ENCODE peak calls at places on chromosome 9, in six cellular contexts. One of them, this sample, is unnamed.

GRCh38 chr9:95116002-95116819 is 201.3 kb downstream of the FANCC start:
- DNase-seq in substantia nigra: no peak
- DNase-seq in RPMI8226: no peak
- DNase-seq in T-helper 2 cell: no peak
- DNase-seq in T follicular helper cell: no peak
- DNase-seq in NCI-H748 treated with DMSO at 0.1 percent for 48 hours: no peak
- DNase-seq in this sample: no peak

GRCh38 chr9:129343697-129344375 is 165.8 kb upstream of the IER5L start:
- DNase-seq in T-helper 2 cell: no peak
- DNase-seq in RPMI8226: no peak
- DNase-seq in NCI-H748 treated with DMSO at 0.1 percent for 48 hours: no peak
- DNase-seq in T follicular helper cell: no peak
- DNase-seq in substantia nigra: no peak
- DNase-seq in this sample: peak; percentile 36

GRCh38 chr9:88534456-88535225 is at the start of gene NXNL2:
- DNase-seq in T-helper 2 cell: peak; percentile 40
- DNase-seq in T follicular helper cell: peak; percentile 40
- DNase-seq in RPMI8226: no peak
- DNase-seq in substantia nigra: peak; percentile 19
- DNase-seq in NCI-H748 treated with DMSO at 0.1 percent for 48 hours: no peak
- DNase-seq in this sample: peak; percentile 18

GRCh38 chr9:134054891-134055811 is 12.7 kb downstream of the BRD3 start:
- DNase-seq in NCI-H748 treated with DMSO at 0.1 percent for 48 hours: no peak
- DNase-seq in RPMI8226: no peak
- DNase-seq in T-helper 2 cell: no peak
- DNase-seq in T follicular helper cell: no peak
- DNase-seq in substantia nigra: no peak
- DNase-seq in this sample: no peak

GRCh38 chr9:90167920-90168319 is 474.7 kb downstream of the DIRAS2 start:
- DNase-seq in RPMI8226: no peak
- DNase-seq in T follicular helper cell: no peak
- DNase-seq in substantia nigra: no peak
- DNase-seq in NCI-H748 treated with DMSO at 0.1 percent for 48 hours: no peak
- DNase-seq in T-helper 2 cell: no peak
- DNase-seq in this sample: no peak

GRCh38 chr9:14312721-14313377 is 1.1 kb downstream of the NFIB start:
- DNase-seq in NCI-H748 treated with DMSO at 0.1 percent for 48 hours: no peak
- DNase-seq in RPMI8226: no peak
- DNase-seq in substantia nigra: no peak
- DNase-seq in T follicular helper cell: no peak
- DNase-seq in T-helper 2 cell: no peak
- DNase-seq in this sample: no peak

GRCh38 chr9:76592105-76593010 is 133.4 kb downstream of the GCNT1 start:
- DNase-seq in T-helper 2 cell: no peak
- DNase-seq in T follicular helper cell: no peak
- DNase-seq in RPMI8226: no peak
- DNase-seq in NCI-H748 treated with DMSO at 0.1 percent for 48 hours: no peak
- DNase-seq in substantia nigra: no peak
- DNase-seq in this sample: no peak

GRCh38 chr9:116359958-116360357 is 206.4 kb downstream of the PAPPA start:
- DNase-seq in T-helper 2 cell: no peak
- DNase-seq in T follicular helper cell: no peak
- DNase-seq in NCI-H748 treated with DMSO at 0.1 percent for 48 hours: no peak
- DNase-seq in RPMI8226: no peak
- DNase-seq in substantia nigra: no peak
- DNase-seq in this sample: no peak

GRCh38 chr9:98801969-98802371 is 5.5 kb upstream of the GALNT12 start:
- DNase-seq in NCI-H748 treated with DMSO at 0.1 percent for 48 hours: no peak
- DNase-seq in RPMI8226: no peak
- DNase-seq in T follicular helper cell: no peak
- DNase-seq in T-helper 2 cell: no peak
- DNase-seq in substantia nigra: no peak
- DNase-seq in this sample: no peak

GRCh38 chr9:107212613-107213012 is 70.5 kb upstream of the RAD23B start:
- DNase-seq in T-helper 2 cell: no peak
- DNase-seq in NCI-H748 treated with DMSO at 0.1 percent for 48 hours: no peak
- DNase-seq in T follicular helper cell: no peak
- DNase-seq in RPMI8226: no peak
- DNase-seq in substantia nigra: no peak
- DNase-seq in this sample: no peak

GRCh38 chr9:33820231-33820745 is 3.3 kb downstream of the UBE2R2 start:
- DNase-seq in substantia nigra: no peak
- DNase-seq in NCI-H748 treated with DMSO at 0.1 percent for 48 hours: no peak
- DNase-seq in T follicular helper cell: no peak
- DNase-seq in T-helper 2 cell: no peak
- DNase-seq in RPMI8226: no peak
- DNase-seq in this sample: no peak

This sample was measured in occipital lobe.